ENCODE peak calls at places on chromosomes 12 and 14, in eight cellular contexts. L is CD8-positive, alpha-beta T cell; S is RWPE1; W is cardiac muscle cell; M is activated effector memory CD4-positive, alpha-beta T cell treated with Interleukin-2 at 50 U/mL for 16 hours; B is neural crest cell; H is cardiac fibroblast; Q is stimulated activated effector memory CD8-positive, alpha-beta T cell treated with anti-CD3 and anti-CD28 coated beads, Interleukin-12 subunit alpha, Interleukin-12 subunit beta, amount 100 ng/mL, for 72 hours. F is an unnamed sample.

GRCh38 chr14:59964251-59965007 is 44.5 kb downstream of the LRRC9 start:
- DNase-seq in H (no peak), L (no peak), B (no peak), S (no peak), W (peak; percentile 7), Q (no peak), M (no peak), F (no peak)

GRCh38 chr14:103058209-103059055 is 1.1 kb upstream of the CDC42BPB start:
- DNase-seq in H (no peak), Q (no peak), L (no peak), W (peak; percentile 75), M (no peak), S (no peak), B (peak; percentile 23), F (peak; percentile 44)

GRCh38 chr14:95614335-95614734 is 71.9 kb upstream of the TCL1B start:
- DNase-seq in L (no peak), W (no peak), S (no peak), H (no peak), M (no peak), B (no peak), Q (no peak), F (no peak)

GRCh38 chr12:102964872-102965271 is 7.4 kb downstream of the ASCL1 start:
- DNase-seq in B (no peak), H (no peak), W (peak; percentile 9), S (no peak), Q (no peak), L (no peak), M (no peak), F (peak; percentile 36)

GRCh38 chr12:63206494-63206893 is 55.5 kb upstream of the AVPR1A start:
- DNase-seq in W (no peak), B (no peak), S (no peak), L (no peak), M (no peak), Q (no peak), H (no peak), F (no peak)

GRCh38 chr14:68473794-68474193 is 319.1 kb downstream of the ZFP36L1 start:
- DNase-seq in W (no peak), L (no peak), M (no peak), S (no peak), Q (no peak), B (no peak), H (peak; percentile 39), F (no peak)

GRCh38 chr12:109883429-109883828 is 3.1 kb upstream of the GLTP start:
- DNase-seq in H (no peak), L (no peak), B (no peak), S (peak; percentile 28), Q (no peak), W (no peak), M (no peak), F (no peak)

GRCh38 chr12:113409462-113410124 is 5.9 kb upstream of the SDS start:
- DNase-seq in L (no peak), B (no peak), S (no peak), Q (no peak), M (no peak), W (no peak), H (no peak), F (no peak)

GRCh38 chr12:59452746-59453145 is 143.1 kb upstream of the SLC16A7 start:
- DNase-seq in B (no peak), H (peak; percentile 14), W (peak; percentile 11), L (no peak), M (no peak), Q (no peak), S (no peak), F (no peak)

GRCh38 chr14:31174433-31174832 is 33.2 kb downstream of the HECTD1 start:
- DNase-seq in M (no peak), B (no peak), Q (no peak), W (no peak), H (no peak), S (no peak), L (no peak), F (no peak)

GRCh38 chr12:8844665-8845064 is 22.2 kb downstream of the A2ML1 start:
- DNase-seq in W (peak; percentile 22), M (no peak), H (peak; percentile 52), Q (no peak), S (no peak), B (no peak), L (no peak), F (no peak)

GRCh38 chr12:53096761-53097160 is 706 bp upstream of the IGFBP6 start:
- DNase-seq in S (no peak), Q (no peak), W (no peak), M (no peak), H (no peak), B (no peak), L (no peak), F (no peak)

GRCh38 chr14:49992901-49993335 is 100.0 kb downstream of the ARF6 start:
- DNase-seq in B (no peak), W (no peak), L (no peak), H (peak; percentile 54), Q (peak; percentile 55), M (no peak), S (no peak), F (no peak)

F was measured in Calu3.